ENCODE peak calls at places on chromosomes 12 and 14, in eight cellular contexts. F is neural progenitor cell, X is IMR-90, Z is MM.1S, N is mesendoderm, R is ovary, K is right atrium auricular region, B is fibroblast of lung. J is an unnamed sample.

GRCh38 chr12:25377475-25378179 is 126.9 kb upstream of the KRAS start:
- DNase-seq in Z (no peak), B (peak), K (no peak), N (peak), F (no peak), X (peak), R (no peak), J (no peak)

GRCh38 chr14:75258079-75258802 is 20.4 kb upstream of the FOS start:
- DNase-seq in F (no peak), B (peak), X (peak), K (peak), R (peak), N (no peak), Z (no peak), J (peak)

GRCh38 chr12:81617915-81618314 is 141.2 kb downstream of the PPFIA2 start:
- DNase-seq in R (no peak), K (no peak), Z (no peak), X (no peak), F (no peak), N (no peak), B (no peak), J (no peak)

GRCh38 chr14:44370727-44371126 is 136.4 kb downstream of the FSCB start:
- DNase-seq in F (no peak), N (no peak), B (no peak), X (no peak), K (no peak), Z (no peak), R (no peak), J (no peak)

GRCh38 chr12:71109834-71110233 is 48.0 kb downstream of the TSPAN8 start:
- DNase-seq in R (no peak), B (no peak), X (no peak), N (no peak), Z (no peak), K (no peak), F (no peak), J (no peak)

GRCh38 chr12:25875661-25876060 is 82.8 kb upstream of the RASSF8 start:
- DNase-seq in K (no peak), N (peak), R (no peak), F (no peak), X (no peak), B (peak), Z (no peak), J (no peak)

GRCh38 chr14:101001311-101002069 is 98.0 kb upstream of the RTL1 start:
- DNase-seq in K (no peak), R (no peak), B (peak), N (no peak), Z (no peak), F (no peak), X (peak), J (no peak)

GRCh38 chr14:34376868-34377267 is 85.2 kb downstream of the SPTSSA start:
- DNase-seq in X (no peak), K (no peak), F (no peak), R (no peak), Z (no peak), B (no peak), N (no peak), J (no peak)

GRCh38 chr12:22256076-22256475 is 78.4 kb downstream of the ST8SIA1 start:
- DNase-seq in R (no peak), K (no peak), B (peak), Z (peak), N (no peak), F (no peak), X (peak), J (no peak)

GRCh38 chr12:22255097-22255496 is 79.4 kb downstream of the ST8SIA1 start:
- DNase-seq in X (peak), N (peak), R (no peak), B (peak), F (peak), Z (no peak), K (no peak), J (no peak)

GRCh38 chr12:22254450-22254849 is 80.1 kb downstream of the ST8SIA1 start:
- DNase-seq in K (no peak), Z (no peak), F (no peak), B (no peak), X (no peak), N (no peak), R (no peak), J (no peak)

GRCh38 chr12:22257100-22257499 is 77.4 kb downstream of the ST8SIA1 start:
- DNase-seq in R (no peak), X (no peak), K (no peak), B (no peak), F (no peak), Z (no peak), N (no peak), J (no peak)

GRCh38 chr12:22256634-22257033 is 77.9 kb downstream of the ST8SIA1 start:
- DNase-seq in B (no peak), N (no peak), R (no peak), F (no peak), Z (no peak), K (no peak), X (no peak), J (no peak)
- H3K27ac ChIP-seq in B (no peak), N (no peak), R (no peak), F (no peak), Z (peak), K (no peak), X (no peak), J (no peak)

GRCh38 chr12:11730299-11731041 is 81.0 kb downstream of the ETV6 start:
- DNase-seq in N (no peak), Z (no peak), K (no peak), X (no peak), B (no peak), R (no peak), F (no peak), J (no peak)
- H3K27ac ChIP-seq in N (no peak), Z (peak), K (no peak), X (peak), B (no peak), R (no peak), F (no peak), J (no peak)

GRCh38 chr12:116838395-116838794 is 42.8 kb downstream of the HRK start:
- DNase-seq in R (no peak), B (no peak), K (no peak), N (no peak), F (no peak), Z (no peak), X (no peak), J (no peak)
- H3K27ac ChIP-seq in R (no peak), B (no peak), K (no peak), N (no peak), F (no peak), Z (no peak), X (no peak), J (no peak)

GRCh38 chr12:124633954-124634352 is 66.5 kb upstream of the NCOR2 start:
- DNase-seq in N (no peak), Z (no peak), B (no peak), X (no peak), F (no peak), K (no peak), R (no peak), J (no peak)
- H3K27ac ChIP-seq in N (no peak), Z (no peak), B (no peak), X (peak), F (no peak), K (no peak), R (no peak), J (no peak)

DNA sequence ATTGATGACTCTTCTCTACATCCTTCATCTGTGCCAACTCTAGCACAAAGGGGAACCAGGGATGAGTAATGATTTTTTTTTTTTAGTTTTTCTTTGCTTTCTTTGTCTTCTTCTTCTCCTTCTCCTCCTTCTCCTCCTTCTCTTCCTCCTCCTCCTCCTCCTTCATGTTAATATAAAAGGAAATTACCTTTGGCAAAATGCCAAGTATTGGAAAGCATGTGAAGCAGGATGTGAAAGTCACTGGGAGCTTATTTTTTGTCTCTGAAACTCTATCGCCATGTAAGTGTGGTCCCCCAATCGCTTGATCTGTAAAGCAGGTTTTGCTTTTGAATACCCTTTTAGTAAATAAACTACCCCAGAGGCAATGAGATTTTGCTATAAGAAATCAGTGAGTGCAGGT is 388.5 kb downstream of the TMEM117 start:
- DNase-seq in K (no peak), X (no peak), B (no peak), Z (no peak), F (no peak), N (no peak), R (no peak), J (no peak)
- H3K27ac ChIP-seq in K (no peak), X (no peak), B (no peak), Z (no peak), F (no peak), N (no peak), R (no peak), J (no peak)

GRCh38 chr14:50790568-50790967 is 40.4 kb downstream of the NIN start:
- DNase-seq in Z (no peak), B (peak), N (no peak), R (no peak), K (no peak), F (no peak), X (peak), J (no peak)
- H3K27ac ChIP-seq in Z (peak), B (no peak), N (no peak), R (no peak), K (peak), F (no peak), X (no peak), J (no peak)